ENCODE peak calls at places on chromosomes 3 and 15, in nine cellular contexts. L is right lobe of liver, M is ovary, W is heart left ventricle, Y is sigmoid colon, X is thyroid gland, G is adrenal gland, V is breast epithelium, N is stomach. D is an unnamed sample.

GRCh38 chr15:47194718-47195117 is 522.6 kb upstream of the SEMA6D start:
- DNase-seq in Y (no peak), X (no peak), M (no peak), W (no peak), L (no peak), N (no peak), V (no peak), G (no peak), D (no peak)

GRCh38 chr3:47082519-47082918 is 81.4 kb downstream of the SETD2 start:
- DNase-seq in Y (no peak), L (no peak), V (no peak), X (no peak), W (no peak), G (no peak), M (no peak), N (no peak), D (no peak)

GRCh38 chr15:63072809-63073277 is 30.3 kb downstream of the TPM1 start:
- DNase-seq in W (no peak), N (no peak), Y (no peak), L (no peak), M (no peak), X (no peak), G (no peak), V (no peak), D (no peak)

GRCh38 chr3:187572431-187572830 is 97.8 kb downstream of the SST start:
- DNase-seq in X (no peak), G (no peak), Y (no peak), W (no peak), N (no peak), M (no peak), V (no peak), L (no peak), D (no peak)

GRCh38 chr15:75814794-75815193 is 28.5 kb upstream of the UBE2Q2 start:
- DNase-seq in L (no peak), G (no peak), N (no peak), X (no peak), Y (no peak), W (no peak), M (no peak), V (no peak), D (no peak)

GRCh38 chr3:72086051-72086711 is 301.2 kb upstream of the PROK2 start:
- DNase-seq in N (no peak), X (no peak), Y (no peak), L (no peak), V (no peak), M (no peak), W (no peak), G (no peak), D (no peak)

GRCh38 chr15:70636540-70637165 is 126.7 kb downstream of the UACA start:
- DNase-seq in M (peak; percentile 33), Y (no peak), G (no peak), N (no peak), L (no peak), W (no peak), X (no peak), V (no peak), D (no peak)

GRCh38 chr3:51887620-51888019 is 12.2 kb upstream of the IQCF5 start:
- DNase-seq in M (no peak), N (peak; percentile 50), X (no peak), W (no peak), V (no peak), G (no peak), L (no peak), Y (no peak), D (no peak)

GRCh38 chr3:10242182-10243065 is 5.8 kb upstream of the TATDN2 start:
- DNase-seq in W (no peak), V (no peak), G (no peak), N (no peak), L (no peak), X (no peak), M (no peak), Y (peak; percentile 60), D (no peak)

GRCh38 chr3:37852771-37853170 is 8.9 kb upstream of the CTDSPL start:
- DNase-seq in Y (no peak), G (no peak), X (no peak), M (no peak), N (no peak), L (no peak), V (no peak), W (no peak), D (no peak)

GRCh38 chr3:57094606-57095005 is 34.1 kb downstream of the SPATA12 start:
- DNase-seq in Y (no peak), G (no peak), M (no peak), X (no peak), W (no peak), N (no peak), L (no peak), V (no peak), D (no peak)

GRCh38 chr3:57094011-57094535 is 33.6 kb downstream of the SPATA12 start:
- DNase-seq in X (no peak), V (no peak), M (no peak), W (no peak), Y (no peak), G (no peak), L (no peak), N (no peak), D (no peak)

GRCh38 chr3:57097536-57097935 is 37.1 kb downstream of the SPATA12 start:
- DNase-seq in W (no peak), N (no peak), Y (no peak), L (no peak), V (no peak), X (no peak), G (no peak), M (no peak), D (no peak)

GRCh38 chr3:57093489-57093888 is 33.0 kb downstream of the SPATA12 start:
- DNase-seq in W (no peak), Y (no peak), G (no peak), M (no peak), L (no peak), N (no peak), V (no peak), X (no peak), D (no peak)

GRCh38 chr3:57095361-57095760 is 34.9 kb downstream of the SPATA12 start:
- DNase-seq in Y (no peak), G (no peak), L (no peak), W (no peak), N (no peak), M (no peak), X (no peak), V (no peak), D (no peak)
- H3K4me1 ChIP-seq in Y (peaks cover 23% of the 10 kb centered on the region), G (no peaks in the 10 kb centered on the region), L (no peaks in the 10 kb centered on the region), W (peaks cover 10% of the 10 kb centered on the region), N (no peaks in the 10 kb centered on the region), M (peaks cover 8% of the 10 kb centered on the region), X (peaks cover 5% of the 10 kb centered on the region), V (no peaks in the 10 kb centered on the region), D (no peaks in the 10 kb centered on the region)

DNA sequence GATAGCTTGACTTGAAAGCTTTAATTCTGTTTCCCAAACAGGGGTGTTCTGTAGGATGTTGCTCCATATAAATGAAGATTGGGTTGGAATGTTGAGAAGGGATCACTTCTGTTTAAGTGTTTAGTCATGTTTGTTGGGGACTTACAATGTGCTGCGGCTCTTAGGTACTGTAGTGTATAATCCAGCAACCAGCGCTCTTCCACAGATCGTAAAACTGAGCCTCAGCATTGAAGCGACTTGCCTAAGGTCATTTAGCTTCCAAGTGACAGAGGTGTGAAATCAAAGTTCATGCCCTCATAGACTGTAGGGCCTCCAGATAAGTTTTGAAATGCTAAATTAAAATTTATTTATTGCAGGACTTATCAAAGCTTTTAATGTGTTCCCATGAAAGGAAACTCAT is 1.8 kb downstream of the MKRN2 start:
- DNase-seq in N (no peak), L (no peak), G (no peak), Y (no peak), W (no peak), V (no peak), X (no peak), M (no peak), D (no peak)
- H3K4me3 ChIP-seq in N (peak overlapping the region; percentile 79), L (no peak overlapping the region), G (no peak overlapping the region), Y (no peak overlapping the region), W (peak overlapping the region; percentile 85), V (no peak overlapping the region), X (no peak overlapping the region), M (no peak overlapping the region), D (no peak overlapping the region)

GRCh38 chr3:57973715-57974477 is 34.3 kb upstream of the FLNB start:
- DNase-seq in Y (no peak), V (no peak), W (no peak), L (no peak), G (no peak), M (no peak), X (no peak), N (no peak), D (no peak)
- TF ChIP-seq POLR2A in Y (no peak), V (no peak), W (no peak), L (no peak), G (no peak), M (no peak), X (no peak), N (no peak), D (no peak)

GRCh38 chr3:160753953-160754352 is 2.1 kb upstream of the PPM1L start:
- DNase-seq in M (no peak), X (no peak), N (no peak), L (no peak), Y (no peak), V (no peak), W (no peak), G (no peak), D (no peak)

GRCh38 chr3:160756907-160757623 is 1.0 kb downstream of the PPM1L start:
- DNase-seq in L (peak; percentile 29), N (peak; percentile 32), X (peak; percentile 39), V (no peak), M (peak; percentile 19), G (peak; percentile 23), W (peak; percentile 43), Y (peak; percentile 65), D (no peak)

GRCh38 chr3:160755776-160756304 is at the start of gene PPM1L:
- DNase-seq in G (peak; percentile 70), Y (peak; percentile 80), M (peak; percentile 51), N (peak; percentile 68), W (peak; percentile 79), L (peak; percentile 73), X (peak; percentile 71), V (peak; percentile 52), D (peak; percentile 36)

GRCh38 chr3:160754371-160754854 is 1.6 kb upstream of the PPM1L start:
- DNase-seq in L (peak; percentile 43), N (peak; percentile 32), X (peak; percentile 40), Y (peak; percentile 71), V (peak; percentile 50), G (peak; percentile 38), W (peak; percentile 44), M (peak; percentile 41), D (peak; percentile 25)

DNA sequence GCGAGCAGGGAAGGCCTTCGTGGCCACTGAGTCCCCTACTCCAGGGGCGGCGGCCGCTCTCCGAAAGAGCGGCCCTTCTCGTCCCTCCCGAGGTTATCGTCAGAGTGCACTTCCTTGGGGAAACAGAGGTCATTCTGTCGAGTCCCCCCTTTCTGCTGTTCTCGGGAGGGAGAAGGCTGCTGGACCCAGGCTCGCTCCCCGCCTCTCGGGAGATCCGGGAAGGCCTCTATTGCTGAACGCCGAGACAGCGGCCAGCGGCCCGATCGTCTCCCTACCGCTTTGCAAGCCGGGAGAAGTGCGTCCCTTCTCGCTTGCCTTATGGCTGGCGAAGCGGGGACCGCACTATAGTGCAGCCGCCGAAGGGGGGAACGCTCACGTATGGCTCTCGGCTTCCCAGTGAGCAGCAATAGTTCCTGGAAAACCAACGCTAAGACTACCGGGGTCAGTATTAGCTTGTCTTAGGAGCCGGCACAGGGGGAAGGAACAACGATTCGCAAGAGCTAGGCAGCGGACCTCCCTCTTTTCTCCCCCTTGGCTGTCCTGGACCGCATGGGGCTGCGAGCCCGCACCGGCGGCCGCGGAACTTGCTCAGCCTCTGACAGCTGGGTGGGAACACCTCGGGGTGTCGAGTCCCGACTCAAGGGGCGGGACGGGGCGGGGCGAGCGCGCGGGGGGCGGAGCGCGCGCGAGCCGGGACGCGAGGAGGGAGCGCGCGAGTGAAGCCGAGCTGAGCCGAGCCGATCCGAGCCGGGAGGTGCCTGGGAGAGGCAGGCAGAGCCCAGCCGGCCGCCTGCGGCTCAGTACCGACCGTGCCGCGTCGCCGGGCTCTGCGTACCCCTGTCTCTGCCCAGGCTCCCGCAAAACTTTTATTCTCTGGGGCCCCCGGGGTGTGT is 930 bp upstream of the PPM1L start:
- DNase-seq in N (peak; percentile 95), W (peak; percentile 96), X (peak; percentile 93), M (peak; percentile 92), V (peak; percentile 87), G (peak; percentile 95), L (peak; percentile 95), Y (peak; percentile 97), D (peak; percentile 94)
- H3K4me1 ChIP-seq in N (peaks cover 14% of the 10 kb centered on the region), W (peaks cover 37% of the 10 kb centered on the region), X (peaks cover 33% of the 10 kb centered on the region), M (peaks cover 6% of the 10 kb centered on the region), V (no peaks in the 10 kb centered on the region), G (peaks cover 15% of the 10 kb centered on the region), L (no peaks in the 10 kb centered on the region), Y (peaks cover 38% of the 10 kb centered on the region), D (peaks cover 6% of the 10 kb centered on the region)

D was measured in prostate gland.